ENCODE peak calls at places on chromosomes 11 and 22, in ten cellular contexts. T is activated T-helper 9 cell treated with anti-CD3 and anti-CD28 coated beads, Interleukin-2, amount 50 U/mL, for 16 hours; I is transverse colon; P is EH; D is H9; F is activated T-cell treated with anti-CD3 and anti-CD28 coated beads for 1 hour; R is uterus; Z is NCI-H2081; E is T1000; O is lung microvascular endothelial cell. C is an unnamed sample.

GRCh38 chr11:534197-534591 is 1.2 kb downstream of the HRAS start:
- DNase-seq in T (no peak), I (no peak), P (no peak), D (no peak), F (no peak), R (no peak), Z (no peak), E (no peak), O (no peak), C (no peak)

GRCh38 chr11:109423860-109424190 is 1.8 kb downstream of the C11orf87 start:
- DNase-seq in T (no peak), I (no peak), P (no peak), D (no peak), F (no peak), R (no peak), Z (no peak), E (no peak), O (no peak), C (no peak)

GRCh38 chr11:18361154-18361553 is 33.2 kb upstream of the LDHA start:
- DNase-seq in T (no peak), I (no peak), P (peak), D (no peak), F (no peak), R (no peak), Z (no peak), E (no peak), O (no peak), C (no peak)

GRCh38 chr11:64611961-64612646 is 21.1 kb downstream of the SLC22A12 start:
- DNase-seq in T (no peak), I (no peak), P (no peak), D (no peak), F (no peak), R (no peak), Z (no peak), E (no peak), O (no peak), C (no peak)

GRCh38 chr11:130886704-130887103 is 29.6 kb downstream of the SNX19 start:
- DNase-seq in T (no peak), I (no peak), P (peak), D (no peak), F (no peak), R (no peak), Z (no peak), E (no peak), O (peak), C (peak)

GRCh38 chr11:69700278-69701140 is 3.3 kb downstream of the FGF19 start:
- DNase-seq in T (no peak), I (no peak), P (peak), D (peak), F (no peak), R (no peak), Z (no peak), E (no peak), O (peak), C (peak)

GRCh38 chr11:1820463-1821325 is 14.1 kb upstream of the SYT8 start:
- DNase-seq in T (no peak), I (no peak), P (peak), D (no peak), F (no peak), R (no peak), Z (no peak), E (no peak), O (no peak), C (no peak)

GRCh38 chr22:40029189-40029890 is 34.6 kb downstream of the FAM83F start:
- DNase-seq in T (no peak), I (no peak), P (no peak), D (no peak), F (no peak), R (no peak), Z (no peak), E (no peak), O (no peak), C (no peak)

GRCh38 chr22:29073618-29074275 is 912 bp downstream of the KREMEN1 start:
- DNase-seq in T (no peak), I (peak), P (peak), D (peak), F (no peak), R (peak), Z (no peak), E (no peak), O (no peak), C (peak)

GRCh38 chr11:34086554-34087278 is 18.7 kb upstream of the NAT10 start:
- DNase-seq in T (no peak), I (no peak), P (peak), D (no peak), F (no peak), R (no peak), Z (no peak), E (no peak), O (no peak), C (no peak)

GRCh38 chr11:66232769-66233168 is 35.7 kb upstream of the RAB1B start:
- DNase-seq in T (no peak), I (no peak), P (no peak), D (no peak), F (no peak), R (no peak), Z (no peak), E (no peak), O (no peak), C (no peak)

GRCh38 chr22:24442352-24442744 is 14.9 kb downstream of the ADORA2A start:
- DNase-seq in T (no peak), I (no peak), P (no peak), D (no peak), F (no peak), R (no peak), Z (no peak), E (no peak), O (no peak), C (no peak)

GRCh38 chr22:43471186-43471585 is 59.4 kb downstream of the MPPED1 start:
- DNase-seq in T (no peak), I (no peak), P (no peak), D (no peak), F (no peak), R (no peak), Z (no peak), E (no peak), O (no peak), C (no peak)

GRCh38 chr11:36345535-36346141 is 49.5 kb downstream of the PRR5L start:
- DNase-seq in T (no peak), I (peak), P (no peak), D (no peak), F (no peak), R (no peak), Z (no peak), E (no peak), O (no peak), C (no peak)

GRCh38 chr11:15471028-15471708 is 356.4 kb downstream of the INSC start:
- DNase-seq in T (no peak), I (peak), P (no peak), D (no peak), F (no peak), R (no peak), Z (no peak), E (no peak), O (no peak), C (no peak)

GRCh38 chr11:77172666-77172982 is 44.6 kb downstream of the MYO7A start:
- DNase-seq in T (no peak), I (no peak), P (peak), D (no peak), F (no peak), R (no peak), Z (no peak), E (no peak), O (peak), C (peak)

GRCh38 chr11:76087749-76088148 is 118.6 kb downstream of the WNT11 start:
- DNase-seq in T (no peak), I (no peak), P (no peak), D (no peak), F (no peak), R (no peak), Z (no peak), E (no peak), O (no peak), C (no peak)

GRCh38 chr22:45604239-45604711 is 67.4 kb upstream of the ATXN10 start:
- DNase-seq in T (no peak), I (no peak), P (peak), D (no peak), F (no peak), R (no peak), Z (no peak), E (peak), O (peak), C (no peak)

GRCh38 chr11:134485316-134485715 is 73.3 kb upstream of the B3GAT1 start:
- DNase-seq in T (no peak), I (no peak), P (no peak), D (peak), F (no peak), R (no peak), Z (no peak), E (no peak), O (no peak), C (no peak)

GRCh38 chr22:37784829-37785495 is 22.8 kb upstream of the GCAT start:
- DNase-seq in T (no peak), I (peak), P (no peak), D (peak), F (no peak), R (no peak), Z (no peak), E (no peak), O (no peak), C (no peak)

GRCh38 chr11:12134239-12134590 is 23.8 kb downstream of the MICAL2 start:
- DNase-seq in T (no peak), I (peak), P (no peak), D (no peak), F (no peak), R (no peak), Z (no peak), E (no peak), O (no peak), C (no peak)

GRCh38 chr11:45655347-45655756 is 10.1 kb downstream of the CHST1 start:
- DNase-seq in T (peak), I (peak), P (peak), D (peak), F (peak), R (peak), Z (peak), E (no peak), O (peak), C (peak)

GRCh38 chr22:38030311-38031133 is 26.7 kb upstream of the PICK1 start:
- DNase-seq in T (no peak), I (peak), P (no peak), D (peak), F (no peak), R (no peak), Z (no peak), E (no peak), O (no peak), C (no peak)